ENCODE peak calls at places on chromosomes 12 and 14, in nine cellular contexts. E, Q, P, A, J, X, B, S and H are unnamed samples.

GRCh38 chr14:95931384-95931783 is 54.8 kb downstream of the TUNAR start:
- DNase-seq in E (no peak), Q (no peak), P (no peak), A (no peak), J (no peak), X (no peak), B (no peak), S (no peak), H (no peak)

GRCh38 chr14:101333335-101334280 is 227.7 kb upstream of the DIO3 start:
- DNase-seq in E (no peak), Q (no peak), P (no peak), A (no peak), J (no peak), X (no peak), B (no peak), S (no peak), H (no peak)

GRCh38 chr14:89765346-89765745 is 189.2 kb downstream of the EFCAB11 start:
- DNase-seq in E (no peak), Q (no peak), P (no peak), A (no peak), J (no peak), X (no peak), B (no peak), S (no peak), H (no peak)

GRCh38 chr12:34599530-34600513 is 577.5 kb downstream of the ALG10 start:
- DNase-seq in E (no peak), Q (no peak), P (no peak), A (no peak), J (no peak), X (no peak), B (no peak), S (no peak), H (no peak)

GRCh38 chr12:58148405-58148804 is 207.0 kb downstream of the ATP23 start:
- DNase-seq in E (peak; percentile 56), Q (no peak), P (peak; percentile 64), A (no peak), J (no peak), X (peak; percentile 53), B (no peak), S (peak; percentile 83), H (no peak)

GRCh38 chr12:131922772-131923171 is 6.3 kb upstream of the PUS1 start:
- DNase-seq in E (no peak), Q (no peak), P (no peak), A (no peak), J (no peak), X (no peak), B (no peak), S (no peak), H (no peak)

GRCh38 chr12:102876883-102877282 is 40.2 kb downstream of the PAH start:
- DNase-seq in E (no peak), Q (no peak), P (no peak), A (no peak), J (no peak), X (no peak), B (no peak), S (no peak), H (no peak)

GRCh38 chr12:27394676-27395075 is 51.9 kb upstream of the SMCO2 start:
- DNase-seq in E (no peak), Q (no peak), P (no peak), A (no peak), J (no peak), X (no peak), B (no peak), S (no peak), H (no peak)

GRCh38 chr12:21526053-21526452 is at the start of gene SPX:
- DNase-seq in E (no peak), Q (no peak), P (peak; percentile 15), A (no peak), J (no peak), X (no peak), B (no peak), S (peak; percentile 22), H (no peak)

GRCh38 chr14:91257328-91258020 is 13.0 kb upstream of the GPR68 start:
- DNase-seq in E (no peak), Q (no peak), P (no peak), A (no peak), J (peak; percentile 69), X (no peak), B (no peak), S (no peak), H (no peak)

GRCh38 chr14:65131176-65131765 is 29.0 kb upstream of the MAX start:
- DNase-seq in E (peak; percentile 79), Q (no peak), P (peak; percentile 96), A (no peak), J (peak; percentile 32), X (no peak), B (no peak), S (peak; percentile 27), H (no peak)

GRCh38 chr14:63862163-63862562 is 9.4 kb downstream of the SYNE2 start:
- DNase-seq in E (no peak), Q (no peak), P (no peak), A (no peak), J (no peak), X (no peak), B (no peak), S (no peak), H (no peak)

GRCh38 chr14:104416383-104416782 is 163.2 kb upstream of the C14orf180 start:
- DNase-seq in E (no peak), Q (no peak), P (no peak), A (no peak), J (no peak), X (no peak), B (no peak), S (no peak), H (no peak)

GRCh38 chr14:68089146-68089715 is 269.7 kb downstream of the RAD51B start:
- DNase-seq in E (no peak), Q (no peak), P (peak; percentile 67), A (no peak), J (no peak), X (no peak), B (peak; percentile 99), S (peak; percentile 43), H (no peak)

GRCh38 chr12:119994892-119995658 is 6.0 kb downstream of the BICDL1 start:
- DNase-seq in E (no peak), Q (no peak), P (no peak), A (no peak), J (no peak), X (no peak), B (no peak), S (no peak), H (no peak)

GRCh38 chr12:27913999-27914614 is 58.4 kb downstream of the PTHLH start:
- DNase-seq in E (no peak), Q (no peak), P (no peak), A (no peak), J (no peak), X (no peak), B (no peak), S (no peak), H (no peak)

GRCh38 chr12:90253674-90254181 is 545.1 kb upstream of the ATP2B1 start:
- DNase-seq in E (peak; percentile 31), Q (peak; percentile 66), P (peak; percentile 50), A (peak; percentile 59), J (peak; percentile 45), X (peak; percentile 32), B (peak; percentile 23), S (peak; percentile 91), H (no peak)

GRCh38 chr14:25406818-25407217 is 356.9 kb upstream of the STXBP6 start:
- DNase-seq in E (no peak), Q (no peak), P (no peak), A (no peak), J (peak; percentile 54), X (peak; percentile 7), B (peak; percentile 28), S (peak; percentile 1), H (peak; percentile 89)

GRCh38 chr12:104215638-104216297 is at the start of gene TXNRD1:
- DNase-seq in E (no peak), Q (peak; percentile 89), P (peak; percentile 76), A (peak; percentile 91), J (no peak), X (no peak), B (peak; percentile 7), S (peak; percentile 64), H (peak; percentile 91)

GRCh38 chr14:105333020-105333490 is 18.5 kb downstream of the PACS2 start:
- DNase-seq in E (no peak), Q (no peak), P (no peak), A (no peak), J (no peak), X (no peak), B (no peak), S (no peak), H (no peak)

GRCh38 chr14:52948836-52949235 is 2.0 kb downstream of the FERMT2 start:
- DNase-seq in E (no peak), Q (no peak), P (no peak), A (no peak), J (no peak), X (no peak), B (no peak), S (no peak), H (no peak)

GRCh38 chr12:8658361-8658760 is 4.3 kb downstream of the MFAP5 start:
- DNase-seq in E (peak; percentile 36), Q (no peak), P (peak; percentile 12), A (no peak), J (no peak), X (no peak), B (no peak), S (no peak), H (no peak)

GRCh38 chr12:54173066-54173726 is 15.6 kb downstream of the SMUG1 start:
- DNase-seq in E (no peak), Q (peak; percentile 43), P (no peak), A (peak; percentile 39), J (no peak), X (peak; percentile 1), B (peak; percentile 88), S (no peak), H (peak; percentile 48)

GRCh38 chr14:100524233-100524932 is 62.8 kb downstream of the BEGAIN start:
- DNase-seq in E (no peak), Q (no peak), P (no peak), A (no peak), J (no peak), X (no peak), B (no peak), S (no peak), H (no peak)

GRCh38 chr14:72739446-72740405 is 154.2 kb downstream of the DPF3 start:
- DNase-seq in E (no peak), Q (no peak), P (no peak), A (no peak), J (no peak), X (no peak), B (no peak), S (no peak), H (no peak)

GRCh38 chr12:1840561-1840960 is 20.2 kb downstream of the LRTM2 start:
- DNase-seq in E (no peak), Q (no peak), P (no peak), A (no peak), J (no peak), X (no peak), B (no peak), S (no peak), H (no peak)

GRCh38 chr14:96564389-96564788 is 62.2 kb downstream of the PAPOLA start:
- DNase-seq in E (no peak), Q (no peak), P (no peak), A (no peak), J (no peak), X (no peak), B (no peak), S (no peak), H (no peak)

GRCh38 chr12:67355428-67356385 is 86.5 kb downstream of the CAND1 start:
- DNase-seq in E (no peak), Q (no peak), P (peak; percentile 28), A (no peak), J (peak; percentile 52), X (peak; percentile 59), B (peak; percentile 53), S (peak; percentile 53), H (peak; percentile 19)

GRCh38 chr12:25728196-25728595 is 175.1 kb upstream of the LMNTD1 start:
- DNase-seq in E (no peak), Q (no peak), P (no peak), A (no peak), J (no peak), X (no peak), B (no peak), S (no peak), H (no peak)

GRCh38 chr14:79254069-79254775 is 957.1 kb downstream of the DIO2 start:
- DNase-seq in E (peak; percentile 19), Q (no peak), P (peak; percentile 27), A (no peak), J (no peak), X (no peak), B (no peak), S (peak; percentile 79), H (no peak)

GRCh38 chr12:69966409-69966808 is 141.4 kb downstream of the MYRFL start:
- DNase-seq in E (no peak), Q (peak; percentile 52), P (peak; percentile 25), A (peak; percentile 51), J (no peak), X (no peak), B (no peak), S (peak; percentile 66), H (no peak)